ENCODE peak calls at places on chromosomes 5 and 9, in six cellular contexts. One of them, this sample, is unnamed.

GRCh38 chr5:3116366-3116765 is 364.9 kb upstream of the IRX2 start:
- DNase-seq in uterus: no peak
- DNase-seq in tibial nerve: no peak
- DNase-seq in GM12878: no peak
- DNase-seq in CD8-positive, alpha-beta T cell: no peak
- DNase-seq in aorta: no peak
- DNase-seq in this sample: no peak

GRCh38 chr5:51377151-51378060 is 5.8 kb upstream of the ISL1 start:
- DNase-seq in uterus: no peak
- DNase-seq in aorta: no peak
- DNase-seq in tibial nerve: no peak
- DNase-seq in GM12878: no peak
- DNase-seq in CD8-positive, alpha-beta T cell: no peak
- DNase-seq in this sample: no peak

GRCh38 chr5:31786001-31786757 is 147.2 kb downstream of the PDZD2 start:
- DNase-seq in CD8-positive, alpha-beta T cell: no peak
- DNase-seq in uterus: no peak
- DNase-seq in aorta: no peak
- DNase-seq in tibial nerve: no peak
- DNase-seq in GM12878: no peak
- DNase-seq in this sample: no peak

GRCh38 chr9:89592963-89593775 is 11.6 kb upstream of the GADD45G start:
- DNase-seq in tibial nerve: no peak
- DNase-seq in uterus: no peak
- DNase-seq in GM12878: no peak
- DNase-seq in aorta: no peak
- DNase-seq in CD8-positive, alpha-beta T cell: no peak
- DNase-seq in this sample: no peak

GRCh38 chr5:107425541-107426031 is 245.2 kb downstream of the EFNA5 start:
- DNase-seq in GM12878: no peak
- DNase-seq in tibial nerve: no peak
- DNase-seq in aorta: no peak
- DNase-seq in CD8-positive, alpha-beta T cell: no peak
- DNase-seq in uterus: no peak
- DNase-seq in this sample: no peak

GRCh38 chr9:92385953-92386352 is 18.4 kb downstream of the OGN start:
- DNase-seq in uterus: no peak
- DNase-seq in aorta: no peak
- DNase-seq in CD8-positive, alpha-beta T cell: no peak
- DNase-seq in tibial nerve: no peak
- DNase-seq in GM12878: no peak
- DNase-seq in this sample: no peak

GRCh38 chr5:124732349-124732875 is 14.0 kb downstream of the ZNF608 start:
- DNase-seq in tibial nerve: no peak
- DNase-seq in GM12878: no peak
- DNase-seq in aorta: no peak
- DNase-seq in CD8-positive, alpha-beta T cell: no peak
- DNase-seq in uterus: no peak
- DNase-seq in this sample: no peak

GRCh38 chr5:65329266-65329665 is 152.5 kb downstream of the ADAMTS6 start:
- DNase-seq in CD8-positive, alpha-beta T cell: no peak
- DNase-seq in uterus: no peak
- DNase-seq in aorta: no peak
- DNase-seq in tibial nerve: peak; percentile 13
- DNase-seq in GM12878: no peak
- DNase-seq in this sample: no peak

GRCh38 chr5:95709967-95710650 is 21.0 kb upstream of the RHOBTB3 start:
- DNase-seq in aorta: no peak
- DNase-seq in CD8-positive, alpha-beta T cell: no peak
- DNase-seq in GM12878: no peak
- DNase-seq in uterus: peak; percentile 42
- DNase-seq in tibial nerve: peak; percentile 37
- DNase-seq in this sample: no peak

GRCh38 chr5:110478899-110479298 is 247.6 kb downstream of the TMEM232 start:
- DNase-seq in GM12878: no peak
- DNase-seq in aorta: no peak
- DNase-seq in tibial nerve: no peak
- DNase-seq in uterus: no peak
- DNase-seq in CD8-positive, alpha-beta T cell: no peak
- DNase-seq in this sample: no peak

GRCh38 chr5:167851416-167851815 is 440.0 kb upstream of the WWC1 start:
- DNase-seq in uterus: no peak
- DNase-seq in tibial nerve: no peak
- DNase-seq in GM12878: no peak
- DNase-seq in CD8-positive, alpha-beta T cell: no peak
- DNase-seq in aorta: no peak
- DNase-seq in this sample: no peak

GRCh38 chr9:121892706-121893105 is 200.4 kb downstream of the TTLL11 start:
- DNase-seq in uterus: no peak
- DNase-seq in tibial nerve: no peak
- DNase-seq in CD8-positive, alpha-beta T cell: no peak
- DNase-seq in aorta: no peak
- DNase-seq in GM12878: no peak
- DNase-seq in this sample: no peak

GRCh38 chr5:141196363-141196762 is 3.1 kb upstream of the PCDHB11 start:
- DNase-seq in tibial nerve: no peak
- DNase-seq in CD8-positive, alpha-beta T cell: no peak
- DNase-seq in aorta: no peak
- DNase-seq in GM12878: no peak
- DNase-seq in uterus: no peak
- DNase-seq in this sample: no peak
- H3K9me3 ChIP-seq in tibial nerve: peaks cover 94% of the 10 kb centered on the region
- H3K9me3 ChIP-seq in CD8-positive, alpha-beta T cell: peaks cover 5% of the 10 kb centered on the region
- H3K9me3 ChIP-seq in aorta: peaks cover 20% of the 10 kb centered on the region
- H3K9me3 ChIP-seq in GM12878: no peaks in the 10 kb centered on the region
- H3K9me3 ChIP-seq in uterus: no peaks in the 10 kb centered on the region
- H3K9me3 ChIP-seq in this sample: no peaks in the 10 kb centered on the region

DNA sequence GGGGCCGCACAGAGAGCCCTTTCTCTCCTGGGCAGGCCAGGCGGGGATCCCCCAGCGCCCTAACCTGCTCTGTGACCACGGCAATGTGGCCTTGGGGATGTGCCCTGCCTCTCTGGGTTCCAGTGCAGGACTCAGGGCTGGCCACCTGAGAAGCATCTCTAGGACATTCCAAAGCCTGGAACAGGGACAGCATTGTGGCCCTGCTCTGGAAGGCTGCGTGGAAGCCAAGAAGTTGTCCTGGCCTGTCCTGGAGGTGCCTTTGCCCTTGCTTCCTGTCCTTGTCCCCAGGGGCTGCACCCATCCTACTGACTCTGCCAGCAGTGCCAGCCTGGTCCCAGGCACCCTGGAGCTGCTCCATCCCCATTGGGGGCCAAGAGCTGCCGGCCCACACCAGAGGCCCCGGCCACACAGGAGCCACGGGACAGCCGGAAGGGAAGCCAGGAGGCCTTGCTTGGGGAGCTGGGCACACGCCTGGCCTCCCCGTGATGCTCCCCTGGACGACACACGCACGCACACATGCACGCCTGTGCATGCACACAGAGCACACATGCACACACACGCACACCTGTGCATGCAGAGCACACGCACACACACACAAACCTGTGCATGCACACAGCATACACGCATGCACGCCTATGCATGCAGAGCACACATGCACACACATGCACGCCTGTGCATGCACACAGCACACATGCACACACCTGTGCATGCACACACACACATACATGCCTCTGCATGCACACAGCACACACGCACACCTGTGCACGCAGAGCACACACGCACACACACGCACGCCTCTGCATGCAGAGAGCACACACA is 20.1 kb upstream of the CAMSAP1 start:
- DNase-seq in aorta: no peak
- DNase-seq in uterus: no peak
- DNase-seq in CD8-positive, alpha-beta T cell: no peak
- DNase-seq in tibial nerve: no peak
- DNase-seq in GM12878: no peak
- DNase-seq in this sample: no peak
- H3K9me3 ChIP-seq in aorta: no peaks in the 10 kb centered on the region
- H3K9me3 ChIP-seq in uterus: no peaks in the 10 kb centered on the region
- H3K9me3 ChIP-seq in CD8-positive, alpha-beta T cell: no peaks in the 10 kb centered on the region
- H3K9me3 ChIP-seq in tibial nerve: no peaks in the 10 kb centered on the region
- H3K9me3 ChIP-seq in GM12878: no peaks in the 10 kb centered on the region
- H3K9me3 ChIP-seq in this sample: no peaks in the 10 kb centered on the region

GRCh38 chr9:6672118-6672517 is 26.6 kb upstream of the GLDC start:
- DNase-seq in tibial nerve: no peak
- DNase-seq in aorta: no peak
- DNase-seq in CD8-positive, alpha-beta T cell: no peak
- DNase-seq in uterus: no peak
- DNase-seq in GM12878: no peak
- DNase-seq in this sample: no peak
- H3K9me3 ChIP-seq in tibial nerve: no peaks in the 10 kb centered on the region
- H3K9me3 ChIP-seq in aorta: no peaks in the 10 kb centered on the region
- H3K9me3 ChIP-seq in CD8-positive, alpha-beta T cell: no peaks in the 10 kb centered on the region
- H3K9me3 ChIP-seq in uterus: no peaks in the 10 kb centered on the region
- H3K9me3 ChIP-seq in GM12878: no peaks in the 10 kb centered on the region
- H3K9me3 ChIP-seq in this sample: no peaks in the 10 kb centered on the region

DNA sequence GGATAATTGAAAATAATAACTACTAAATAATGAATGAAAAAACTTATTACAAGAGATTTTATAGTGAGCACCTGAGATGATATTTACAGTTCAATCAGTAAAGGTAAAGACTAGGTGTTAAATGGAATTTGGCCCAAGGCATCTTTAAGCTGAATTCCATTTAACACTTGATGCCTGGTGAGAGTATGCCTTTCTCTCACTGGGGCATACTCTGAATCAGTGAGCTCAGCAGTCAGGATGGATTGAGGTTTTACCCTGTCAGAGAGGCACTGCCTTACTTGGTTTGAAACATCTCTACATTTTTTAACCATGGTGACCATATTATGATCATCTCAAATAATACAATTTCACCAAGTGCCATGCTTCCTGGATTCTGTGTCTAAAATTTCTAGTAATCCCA is 1416.3 kb downstream of the MAT2B start:
- DNase-seq in tibial nerve: no peak
- DNase-seq in aorta: no peak
- DNase-seq in CD8-positive, alpha-beta T cell: no peak
- DNase-seq in uterus: no peak
- DNase-seq in GM12878: no peak
- DNase-seq in this sample: no peak
- H3K9me3 ChIP-seq in tibial nerve: peaks cover 57% of the 10 kb centered on the region
- H3K9me3 ChIP-seq in aorta: no peaks in the 10 kb centered on the region
- H3K9me3 ChIP-seq in CD8-positive, alpha-beta T cell: no peaks in the 10 kb centered on the region
- H3K9me3 ChIP-seq in uterus: no peaks in the 10 kb centered on the region
- H3K9me3 ChIP-seq in GM12878: no peaks in the 10 kb centered on the region
- H3K9me3 ChIP-seq in this sample: no peaks in the 10 kb centered on the region

DNA sequence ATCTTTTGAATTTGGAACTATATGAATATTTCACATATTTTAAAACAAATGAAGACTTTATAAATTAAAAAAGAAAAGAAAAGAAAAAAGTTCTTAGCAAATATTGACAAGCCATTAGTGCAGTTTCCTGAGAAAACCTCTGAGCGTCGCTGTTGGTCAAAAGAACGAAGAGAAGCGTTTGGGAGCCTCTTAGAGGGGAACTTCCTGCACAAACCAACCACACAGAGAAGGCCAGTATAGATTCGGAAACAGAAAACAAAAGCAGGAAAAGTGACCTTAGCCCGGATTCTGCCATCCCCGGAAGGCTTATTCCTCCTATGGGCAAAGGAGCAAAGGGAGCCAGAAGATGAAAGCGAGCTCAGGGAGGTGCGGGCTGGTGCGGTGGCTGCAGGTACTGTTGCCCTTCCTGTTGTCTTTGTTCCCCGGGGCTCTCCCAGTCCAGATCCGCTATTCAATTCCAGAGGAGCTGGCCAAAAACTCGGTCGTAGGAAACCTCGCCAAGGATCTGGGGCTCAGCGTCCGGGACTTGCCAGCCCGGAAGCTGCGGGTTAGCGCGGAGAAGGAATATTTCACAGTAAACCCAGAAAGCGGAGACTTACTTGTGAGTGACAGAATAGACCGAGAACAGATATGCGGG is at the start of gene PCDHGB2:
- DNase-seq in aorta: no peak
- DNase-seq in GM12878: no peak
- DNase-seq in tibial nerve: no peak
- DNase-seq in uterus: no peak
- DNase-seq in CD8-positive, alpha-beta T cell: no peak
- DNase-seq in this sample: no peak
- H3K9me3 ChIP-seq in aorta: peaks cover 45% of the 10 kb centered on the region
- H3K9me3 ChIP-seq in GM12878: peaks cover 6% of the 10 kb centered on the region
- H3K9me3 ChIP-seq in tibial nerve: peaks cover 99% of the 10 kb centered on the region
- H3K9me3 ChIP-seq in uterus: no peaks in the 10 kb centered on the region
- H3K9me3 ChIP-seq in CD8-positive, alpha-beta T cell: peaks cover 11% of the 10 kb centered on the region
- H3K9me3 ChIP-seq in this sample: peaks cover 8% of the 10 kb centered on the region

GRCh38 chr5:166509085-166509484 is 1782.4 kb upstream of the WWC1 start:
- DNase-seq in GM12878: no peak
- DNase-seq in CD8-positive, alpha-beta T cell: no peak
- DNase-seq in aorta: no peak
- DNase-seq in tibial nerve: no peak
- DNase-seq in uterus: no peak
- DNase-seq in this sample: no peak
- H3K9me3 ChIP-seq in GM12878: no peaks in the 10 kb centered on the region
- H3K9me3 ChIP-seq in CD8-positive, alpha-beta T cell: no peaks in the 10 kb centered on the region
- H3K9me3 ChIP-seq in aorta: no peaks in the 10 kb centered on the region
- H3K9me3 ChIP-seq in tibial nerve: no peaks in the 10 kb centered on the region
- H3K9me3 ChIP-seq in uterus: no peaks in the 10 kb centered on the region
- H3K9me3 ChIP-seq in this sample: no peaks in the 10 kb centered on the region

GRCh38 chr9:17978773-17979172 is 399.9 kb downstream of the SH3GL2 start:
- DNase-seq in uterus: no peak
- DNase-seq in aorta: no peak
- DNase-seq in GM12878: no peak
- DNase-seq in CD8-positive, alpha-beta T cell: no peak
- DNase-seq in tibial nerve: no peak
- DNase-seq in this sample: no peak
- H3K9me3 ChIP-seq in uterus: no peaks in the 10 kb centered on the region
- H3K9me3 ChIP-seq in aorta: peaks cover 3% of the 10 kb centered on the region
- H3K9me3 ChIP-seq in GM12878: no peaks in the 10 kb centered on the region
- H3K9me3 ChIP-seq in CD8-positive, alpha-beta T cell: peaks cover 4% of the 10 kb centered on the region
- H3K9me3 ChIP-seq in tibial nerve: peaks cover 67% of the 10 kb centered on the region
- H3K9me3 ChIP-seq in this sample: no peaks in the 10 kb centered on the region

GRCh38 chr9:137014776-137015539 is 13.1 kb downstream of the ABCA2 start:
- DNase-seq in tibial nerve: no peak
- DNase-seq in CD8-positive, alpha-beta T cell: no peak
- DNase-seq in uterus: no peak
- DNase-seq in aorta: no peak
- DNase-seq in GM12878: no peak
- DNase-seq in this sample: no peak
- H3K9me3 ChIP-seq in tibial nerve: no peaks in the 10 kb centered on the region
- H3K9me3 ChIP-seq in CD8-positive, alpha-beta T cell: no peaks in the 10 kb centered on the region
- H3K9me3 ChIP-seq in uterus: no peaks in the 10 kb centered on the region
- H3K9me3 ChIP-seq in aorta: no peaks in the 10 kb centered on the region
- H3K9me3 ChIP-seq in GM12878: no peaks in the 10 kb centered on the region
- H3K9me3 ChIP-seq in this sample: no peaks in the 10 kb centered on the region

DNA sequence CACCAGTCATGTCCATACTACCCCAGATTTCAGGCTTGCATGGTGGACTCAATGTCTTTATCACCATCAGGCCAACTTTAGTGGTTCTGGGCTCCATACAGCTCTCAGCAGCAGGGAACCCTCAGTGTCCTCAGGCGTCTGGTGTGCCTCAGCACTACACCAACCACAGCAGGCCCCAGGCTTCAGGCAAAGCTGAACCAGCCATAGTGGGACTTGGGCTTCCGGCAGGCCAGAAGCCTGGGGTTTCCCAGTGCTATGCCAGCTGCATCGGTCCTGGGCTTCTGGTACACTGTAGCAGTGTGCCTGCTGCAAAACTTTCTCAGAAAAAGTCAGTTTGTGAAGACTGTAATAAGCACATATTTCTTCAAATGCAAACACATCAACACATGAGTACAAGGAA is 11.0 kb upstream of the ZDHHC21 start:
- DNase-seq in uterus: no peak
- DNase-seq in aorta: no peak
- DNase-seq in CD8-positive, alpha-beta T cell: no peak
- DNase-seq in GM12878: no peak
- DNase-seq in tibial nerve: no peak
- DNase-seq in this sample: no peak
- H3K9me3 ChIP-seq in uterus: no peaks in the 10 kb centered on the region
- H3K9me3 ChIP-seq in aorta: peaks cover 2% of the 10 kb centered on the region
- H3K9me3 ChIP-seq in CD8-positive, alpha-beta T cell: no peaks in the 10 kb centered on the region
- H3K9me3 ChIP-seq in GM12878: peaks cover 5% of the 10 kb centered on the region
- H3K9me3 ChIP-seq in tibial nerve: peaks cover 41% of the 10 kb centered on the region
- H3K9me3 ChIP-seq in this sample: peaks cover 4% of the 10 kb centered on the region

This sample was measured in T-helper 17 cell.